ENCODE peak calls at places on chromosome 15, in six cellular contexts. T, H, C, P, D and X are unnamed samples.

GRCh38 chr15:88383354-88383753 is 83.8 kb downstream of the MRPL46 start:
- DNase-seq in H (no peak), P (no peak), T (no peak), C (no peak), D (no peak), X (no peak)

GRCh38 chr15:36844453-36845094 is 255.8 kb downstream of the MEIS2 start:
- DNase-seq in H (peak), T (no peak), C (peak), P (no peak), D (no peak), X (no peak)

GRCh38 chr15:49255966-49256759 is 86.1 kb downstream of the GALK2 start:
- DNase-seq in H (no peak), P (no peak), D (no peak), T (no peak), C (no peak), X (no peak)

GRCh38 chr15:78023081-78023665 is 54.3 kb downstream of the TBC1D2B start:
- DNase-seq in T (no peak), P (no peak), H (no peak), C (no peak), D (no peak), X (no peak)

GRCh38 chr15:72319360-72319984 is 485 bp downstream of the CELF6 start:
- DNase-seq in C (peak), D (peak), T (no peak), P (peak), H (peak), X (peak)

GRCh38 chr15:38672814-38673292 is 108.2 kb upstream of the RASGRP1 start:
- DNase-seq in D (no peak), T (no peak), H (no peak), C (no peak), P (no peak), X (no peak)

GRCh38 chr15:69170597-69170996 is 10.2 kb downstream of the GLCE start:
- DNase-seq in C (no peak), D (no peak), T (no peak), H (no peak), P (no peak), X (no peak)

GRCh38 chr15:78206326-78207109 is 27.8 kb downstream of the ACSBG1 start:
- DNase-seq in P (no peak), C (peak), D (no peak), H (peak), T (no peak), X (no peak)

GRCh38 chr15:23642413-23643044 is 5.1 kb downstream of the MAGEL2 start:
- DNase-seq in P (peak), T (peak), D (peak), C (peak), H (peak), X (peak)

GRCh38 chr15:98875309-98875708 is 132.3 kb downstream of the PGPEP1L start:
- DNase-seq in T (no peak), H (no peak), D (no peak), P (no peak), C (no peak), X (no peak)

GRCh38 chr15:26260517-26261133 is 397.5 kb upstream of the ATP10A start:
- DNase-seq in C (no peak), D (peak), T (no peak), P (no peak), H (peak), X (no peak)

GRCh38 chr15:45349671-45350070 is 28.7 kb downstream of the GATM start:
- DNase-seq in H (no peak), D (no peak), C (no peak), T (no peak), P (no peak), X (no peak)

GRCh38 chr15:47541587-47541986 is 175.7 kb upstream of the SEMA6D start:
- DNase-seq in D (no peak), T (no peak), P (no peak), C (no peak), H (no peak), X (no peak)

GRCh38 chr15:38398134-38398533 is 55.8 kb upstream of the FAM98B start:
- DNase-seq in P (peak), H (peak), D (no peak), C (peak), T (peak), X (peak)

GRCh38 chr15:45549831-45550230 is 27.3 kb upstream of the SLC30A4 start:
- DNase-seq in T (peak), P (peak), D (no peak), H (peak), C (peak), X (peak)

GRCh38 chr15:85000189-85000864 is 18.7 kb downstream of the PDE8A start:
- DNase-seq in C (no peak), H (no peak), D (no peak), P (no peak), T (no peak), X (no peak)

GRCh38 chr15:101188517-101189340 is 63.1 kb downstream of the CHSY1 start:
- DNase-seq in H (peak), C (peak), P (peak), T (peak), D (no peak), X (no peak)

GRCh38 chr15:52318729-52319500 is 23.3 kb upstream of the MYO5C start:
- DNase-seq in T (no peak), H (no peak), D (no peak), C (no peak), P (peak), X (peak)

GRCh38 chr15:93300796-93301195 is 211.8 kb upstream of the RGMA start:
- DNase-seq in H (no peak), T (no peak), P (no peak), D (no peak), C (no peak), X (no peak)

GRCh38 chr15:60511351-60512157 is 32.6 kb upstream of the ICE2 start:
- DNase-seq in D (no peak), H (no peak), P (no peak), T (no peak), C (no peak), X (no peak)

GRCh38 chr15:48641416-48641815 is 4.1 kb downstream of the FBN1 start:
- DNase-seq in D (no peak), C (no peak), P (peak), H (no peak), T (no peak), X (peak)

GRCh38 chr15:100667405-100668320 is 65.3 kb downstream of the ASB7 start:
- DNase-seq in T (no peak), P (peak), H (peak), C (no peak), D (no peak), X (no peak)

GRCh38 chr15:49155834-49156627 is 632 bp upstream of the COPS2 start:
- DNase-seq in T (no peak), H (peak), P (no peak), D (peak), C (peak), X (peak)

GRCh38 chr15:68256675-68257450 is 20.7 kb upstream of the FEM1B start:
- DNase-seq in P (peak), C (peak), T (peak), H (peak), D (peak), X (peak)

GRCh38 chr15:52834379-52834778 is 44.2 kb upstream of the ONECUT1 start:
- DNase-seq in H (no peak), D (no peak), C (no peak), T (no peak), P (no peak), X (no peak)

GRCh38 chr15:87672309-87672897 is 584.1 kb downstream of the NTRK3 start:
- DNase-seq in D (peak), P (peak), T (no peak), C (peak), H (peak), X (peak)

GRCh38 chr15:63573533-63573932 is 23.7 kb upstream of the FBXL22 start:
- DNase-seq in C (no peak), H (no peak), D (no peak), P (no peak), T (no peak), X (no peak)

GRCh38 chr15:79294075-79294474 is 11.6 kb downstream of the ANKRD34C start:
- DNase-seq in P (no peak), D (no peak), C (no peak), T (no peak), H (no peak), X (no peak)

GRCh38 chr15:71273731-71274447 is 158.6 kb downstream of the THSD4 start:
- DNase-seq in C (no peak), T (no peak), H (peak), D (no peak), P (no peak), X (no peak)

GRCh38 chr15:75649045-75649761 is 1.5 kb downstream of the SNX33 start:
- DNase-seq in T (no peak), C (no peak), D (no peak), P (no peak), H (no peak), X (no peak)

GRCh38 chr15:75651810-75652543 is 4.3 kb downstream of the SNX33 start:
- DNase-seq in P (no peak), T (no peak), C (no peak), D (no peak), H (no peak), X (no peak)

GRCh38 chr15:75649848-75650247 is 2.1 kb downstream of the SNX33 start:
- DNase-seq in C (no peak), P (no peak), T (no peak), D (no peak), H (no peak), X (no peak)

GRCh38 chr15:75653347-75653913 is 5.7 kb downstream of the SNX33 start:
- DNase-seq in D (no peak), H (no peak), C (no peak), T (no peak), P (no peak), X (no peak)

GRCh38 chr15:75650908-75651809 is 3.4 kb downstream of the SNX33 start:
- DNase-seq in P (no peak), C (no peak), T (no peak), D (no peak), H (peak), X (no peak)
- H3K4me3 ChIP-seq in P (peak), C (peak), T (peak), D (no peak), H (peak), X (peak)

DNA sequence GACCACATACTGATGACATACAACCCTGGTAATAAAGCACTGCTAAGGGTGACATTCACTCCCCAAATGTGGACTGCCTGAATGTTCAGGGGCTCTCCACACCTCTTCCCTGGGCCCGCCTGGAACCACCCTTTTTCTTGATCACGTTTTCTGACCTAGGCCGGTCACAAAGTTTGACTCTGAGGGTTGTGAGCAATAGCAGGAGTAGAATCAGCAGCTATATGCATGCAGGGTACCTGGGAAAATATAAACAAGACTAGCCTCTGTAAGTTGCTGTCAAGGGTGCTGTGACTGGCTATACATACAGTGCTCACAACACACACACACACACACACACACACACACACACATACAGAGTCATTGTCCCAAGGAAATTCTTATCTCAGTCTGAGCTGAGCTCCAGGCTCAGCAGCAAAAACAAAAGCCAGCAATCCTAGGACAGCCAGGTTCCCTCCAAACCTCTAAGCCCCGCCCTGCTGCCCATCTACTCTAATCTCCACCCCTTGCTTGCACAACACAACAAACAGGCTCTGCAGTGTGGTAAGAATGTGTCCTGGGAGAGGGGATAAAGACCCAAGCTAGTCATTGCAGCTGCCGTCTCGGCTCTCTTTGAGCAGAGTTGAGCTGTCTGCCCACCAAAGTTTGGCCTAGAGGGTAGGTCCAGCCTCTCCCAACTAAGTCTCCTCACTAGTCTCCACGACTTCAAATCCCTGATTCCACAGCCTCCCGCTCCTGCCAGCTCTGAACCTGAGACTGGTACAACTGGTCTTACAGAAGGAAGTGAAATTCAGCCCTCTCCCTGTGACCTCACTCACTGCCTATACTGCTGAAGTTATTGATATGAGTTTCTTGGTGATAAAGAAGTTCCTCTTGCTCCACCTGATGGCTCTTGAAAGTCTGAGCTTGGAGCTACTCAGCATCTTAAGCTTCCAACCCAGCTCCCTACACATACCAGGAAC is 2.2 kb downstream of the BMF start:
- DNase-seq in P (peak), H (no peak), T (no peak), D (no peak), C (no peak), X (peak)
- H3K4me3 ChIP-seq in P (peak), H (no peak), T (no peak), D (no peak), C (no peak), X (no peak)

GRCh38 chr15:74843891-74844299 is 939 bp upstream of the ULK3 start:
- DNase-seq in T (no peak), P (no peak), C (no peak), H (no peak), D (no peak), X (no peak)
- H3K4me3 ChIP-seq in T (no peak), P (no peak), C (no peak), H (peak), D (peak), X (peak)

DNA sequence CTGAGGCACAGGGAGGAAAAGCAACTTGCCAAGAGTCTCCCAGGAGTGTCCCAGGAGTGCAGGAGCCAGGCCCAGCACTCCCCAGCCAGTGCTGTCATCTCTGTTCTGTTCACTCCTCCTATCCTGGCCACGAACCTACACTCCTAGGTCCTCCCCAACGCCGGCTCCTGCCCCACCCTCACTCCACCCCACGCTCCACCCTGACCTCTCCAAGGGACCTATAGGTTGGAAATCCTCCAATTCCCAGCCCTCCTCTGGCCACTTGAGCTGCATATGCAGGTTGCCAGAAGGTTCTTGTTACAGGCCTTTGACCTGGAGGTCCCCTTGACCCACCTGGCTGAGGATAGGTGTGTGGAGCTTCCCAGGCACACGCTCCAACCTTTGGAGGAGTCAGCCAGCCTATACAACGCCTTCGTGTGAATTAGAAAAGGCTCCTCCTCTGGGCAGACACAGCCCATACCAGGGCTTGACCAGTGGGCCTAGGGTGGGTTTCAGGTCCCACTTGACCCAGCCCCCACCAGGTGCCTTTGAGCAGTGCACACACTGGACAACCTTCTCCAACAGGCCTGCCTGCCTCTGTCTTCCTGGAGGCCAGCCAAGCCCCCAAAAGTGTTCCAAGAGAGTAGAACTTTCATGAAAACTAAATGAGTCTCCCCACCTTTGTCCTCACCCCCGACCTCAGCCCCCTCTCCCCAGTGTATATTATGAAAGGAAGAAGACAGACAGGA is 167.2 kb upstream of the TLE3 start:
- DNase-seq in C (no peak), P (no peak), T (no peak), D (no peak), H (no peak), X (no peak)
- H3K4me3 ChIP-seq in C (no peak), P (no peak), T (no peak), D (no peak), H (no peak), X (no peak)

GRCh38 chr15:42194502-42194901 is 13.6 kb downstream of the VPS39 start:
- DNase-seq in P (peak), D (no peak), T (no peak), C (peak), H (peak), X (peak)

GRCh38 chr15:42190370-42190769 is 17.7 kb downstream of the VPS39 start:
- DNase-seq in D (no peak), P (no peak), T (no peak), C (no peak), H (no peak), X (no peak)

GRCh38 chr15:42193383-42193782 is 14.7 kb downstream of the VPS39 start:
- DNase-seq in T (no peak), H (no peak), C (no peak), P (no peak), D (no peak), X (no peak)

DNA sequence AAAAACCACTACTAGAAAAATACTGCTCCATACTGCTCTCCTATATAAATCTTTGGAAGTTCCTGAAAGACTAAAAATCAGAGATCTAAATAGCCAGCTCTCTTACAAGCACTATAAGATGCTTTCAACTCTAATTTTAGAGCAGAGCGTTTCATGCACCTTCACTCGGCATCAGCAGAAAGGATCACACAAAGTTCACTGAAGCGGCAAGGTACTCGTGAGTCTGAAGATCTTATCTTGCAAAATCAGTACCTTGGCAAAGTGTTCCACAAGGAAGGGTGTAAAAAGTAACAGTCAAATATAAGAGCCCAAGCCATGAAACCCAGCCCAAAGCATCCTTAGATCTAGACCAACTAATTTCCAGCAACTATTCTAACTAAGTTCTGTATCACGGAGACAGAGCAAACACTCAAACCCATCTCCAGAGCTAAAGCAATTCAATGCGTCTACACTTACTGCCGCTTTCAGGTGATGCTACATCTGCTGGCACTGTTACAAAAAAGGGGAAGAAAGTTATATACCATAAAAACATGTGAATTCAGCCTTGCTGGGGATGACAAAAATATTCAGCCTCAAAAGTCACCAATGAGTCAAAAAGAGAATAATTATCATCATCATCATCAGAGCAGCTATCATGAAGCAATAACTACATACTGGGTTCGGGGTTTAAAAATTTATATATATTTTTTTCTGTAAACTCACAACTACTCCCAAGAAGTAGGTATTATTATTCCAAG is 16.3 kb downstream of the VPS39 start:
- DNase-seq in D (no peak), H (no peak), C (no peak), P (no peak), T (no peak), X (no peak)
- H3K4me3 ChIP-seq in D (no peak), H (no peak), C (no peak), P (no peak), T (no peak), X (no peak)

GRCh38 chr15:40103864-40104271 is 4.8 kb downstream of the BMF start:
- DNase-seq in H (peak), P (no peak), D (no peak), C (no peak), T (no peak), X (no peak)
- H3K4me3 ChIP-seq in H (no peak), P (no peak), D (no peak), C (no peak), T (no peak), X (no peak)